ENCODE peak calls at places on chromosomes 4 and X, in four cellular contexts. One of them, this sample, is unnamed.
A peak's percentile ranks its signal among the peaks of the same experiment; 100 is the strongest.

GRCh38 chrX:17922303-17922702 is 61.2 kb upstream of the RAI2 start:
- ATAC-seq in GM23338: no peak
- ATAC-seq in HCT116: no peak
- ATAC-seq in upper lobe of left lung: no peak
- ATAC-seq in this sample: no peak

GRCh38 chr4:10006236-10006603 is 15.1 kb downstream of the SLC2A9 start:
- ATAC-seq in HCT116: no peak
- ATAC-seq in upper lobe of left lung: peak; percentile 91
- ATAC-seq in GM23338: no peak
- ATAC-seq in this sample: peak; percentile 88

GRCh38 chrX:136438192-136438591 is 49.6 kb upstream of the BRS3 start:
- ATAC-seq in GM23338: no peak
- ATAC-seq in upper lobe of left lung: no peak
- ATAC-seq in HCT116: no peak
- ATAC-seq in this sample: no peak

GRCh38 chrX:10106801-10107200 is 50.0 kb upstream of the CLCN4 start:
- ATAC-seq in HCT116: no peak
- ATAC-seq in GM23338: no peak
- ATAC-seq in upper lobe of left lung: no peak
- ATAC-seq in this sample: no peak

GRCh38 chrX:123108513-123109427 is 75.3 kb upstream of the GRIA3 start:
- ATAC-seq in GM23338: no peak
- ATAC-seq in HCT116: no peak
- ATAC-seq in upper lobe of left lung: no peak
- ATAC-seq in this sample: no peak

GRCh38 chr4:128591482-128591881 is 218.0 kb upstream of the JADE1 start:
- ATAC-seq in HCT116: no peak
- ATAC-seq in GM23338: no peak
- ATAC-seq in upper lobe of left lung: no peak
- ATAC-seq in this sample: no peak

GRCh38 chr4:107497054-107497453 is 223.0 kb downstream of the PAPSS1 start:
- ATAC-seq in GM23338: no peak
- ATAC-seq in upper lobe of left lung: no peak
- ATAC-seq in HCT116: no peak
- ATAC-seq in this sample: no peak

GRCh38 chr4:156677136-156677535 is 294.5 kb downstream of the PDGFC start:
- ATAC-seq in upper lobe of left lung: no peak
- ATAC-seq in HCT116: peak; percentile 80
- ATAC-seq in GM23338: peak; percentile 82
- ATAC-seq in this sample: no peak

GRCh38 chr4:143294710-143295109 is 42.0 kb upstream of the GAB1 start:
- ATAC-seq in upper lobe of left lung: peak; percentile 5
- ATAC-seq in GM23338: no peak
- ATAC-seq in HCT116: no peak
- ATAC-seq in this sample: peak; percentile 46

GRCh38 chr4:155543126-155543765 is 123.4 kb upstream of the GUCY1A1 start:
- ATAC-seq in GM23338: no peak
- ATAC-seq in HCT116: no peak
- ATAC-seq in upper lobe of left lung: no peak
- ATAC-seq in this sample: peak; percentile 37

GRCh38 chr4:96676754-96677435 is 837.0 kb downstream of the PDHA2 start:
- ATAC-seq in HCT116: no peak
- ATAC-seq in GM23338: no peak
- ATAC-seq in upper lobe of left lung: no peak
- ATAC-seq in this sample: no peak
- TF ChIP-seq POLR2AphosphoS5 in HCT116: no peak
- TF ChIP-seq POLR2AphosphoS5 in GM23338: no peak
- TF ChIP-seq POLR2AphosphoS5 in upper lobe of left lung: no peak
- TF ChIP-seq POLR2AphosphoS5 in this sample: no peak

DNA sequence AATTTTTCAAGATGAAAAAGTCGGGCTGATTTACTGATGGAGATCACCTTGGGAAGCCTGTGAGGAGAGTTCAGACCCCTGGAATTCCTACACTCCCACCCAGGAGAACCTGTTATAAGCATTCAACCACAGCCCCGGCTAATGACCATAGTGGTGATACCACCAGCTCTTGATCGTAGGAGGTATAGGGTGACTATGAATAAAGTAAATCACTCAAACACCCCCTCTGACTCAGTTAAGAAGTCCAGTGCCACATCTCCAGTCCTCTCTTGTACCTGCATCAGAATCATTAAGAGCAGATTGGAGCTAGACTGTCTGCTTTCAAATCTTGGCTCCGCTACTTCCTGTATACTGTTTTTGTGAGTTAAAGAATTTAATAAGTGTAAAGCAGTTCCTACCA is 565.0 kb upstream of the DIPK2B start:
- ATAC-seq in GM23338: no peak
- ATAC-seq in upper lobe of left lung: no peak
- ATAC-seq in HCT116: peak; percentile 28
- ATAC-seq in this sample: no peak
- TF ChIP-seq POLR2AphosphoS5 in GM23338: no peak
- TF ChIP-seq POLR2AphosphoS5 in upper lobe of left lung: no peak
- TF ChIP-seq POLR2AphosphoS5 in HCT116: no peak
- TF ChIP-seq POLR2AphosphoS5 in this sample: no peak

GRCh38 chrX:70089575-70090297 is 27.5 kb downstream of the OTUD6A start:
- ATAC-seq in upper lobe of left lung: no peak
- ATAC-seq in HCT116: no peak
- ATAC-seq in GM23338: no peak
- ATAC-seq in this sample: no peak
- TF ChIP-seq POLR2AphosphoS5 in upper lobe of left lung: no peak
- TF ChIP-seq POLR2AphosphoS5 in HCT116: no peak
- TF ChIP-seq POLR2AphosphoS5 in GM23338: no peak
- TF ChIP-seq POLR2AphosphoS5 in this sample: no peak

DNA sequence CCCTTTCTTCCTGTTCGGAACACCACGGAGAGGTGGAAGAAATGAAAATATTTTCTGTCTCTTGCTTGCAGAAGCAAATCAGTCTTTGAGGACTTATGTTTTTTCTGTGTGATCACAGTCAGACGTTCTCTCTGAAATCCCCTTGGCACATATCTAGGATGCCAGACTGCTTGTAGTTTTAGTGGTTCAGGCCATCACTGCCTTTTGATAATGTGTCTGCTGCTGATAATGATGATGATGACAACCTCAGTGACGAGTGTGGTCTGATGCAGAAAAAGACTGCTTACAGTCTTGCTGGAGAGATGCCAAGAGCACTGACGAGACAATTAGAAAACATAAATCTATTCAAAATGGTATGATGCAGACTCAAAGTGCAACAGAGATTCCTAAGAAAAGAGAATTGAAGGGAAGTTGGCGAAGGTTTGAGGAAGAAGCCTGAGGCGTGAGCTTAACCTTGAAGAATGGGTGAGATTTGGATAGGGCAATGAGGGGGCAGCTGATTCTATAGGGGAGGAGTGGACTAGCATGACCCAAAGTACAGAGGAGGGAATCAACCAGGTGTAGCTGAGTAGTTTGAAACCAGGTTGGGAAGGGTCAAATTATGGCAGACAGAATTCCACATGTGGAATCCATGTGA is 7.9 kb downstream of the RAB33A start:
- ATAC-seq in HCT116: no peak
- ATAC-seq in GM23338: no peak
- ATAC-seq in upper lobe of left lung: no peak
- ATAC-seq in this sample: no peak
- TF ChIP-seq POLR2AphosphoS5 in HCT116: no peak
- TF ChIP-seq POLR2AphosphoS5 in GM23338: no peak
- TF ChIP-seq POLR2AphosphoS5 in upper lobe of left lung: no peak
- TF ChIP-seq POLR2AphosphoS5 in this sample: no peak

GRCh38 chr4:152258804-152259708 is 276.8 kb downstream of the FBXW7 start:
- ATAC-seq in HCT116: peak; percentile 56
- ATAC-seq in upper lobe of left lung: peak; percentile 19
- ATAC-seq in GM23338: peak; percentile 59
- ATAC-seq in this sample: no peak
- TF ChIP-seq POLR2AphosphoS5 in HCT116: no peak
- TF ChIP-seq POLR2AphosphoS5 in upper lobe of left lung: no peak
- TF ChIP-seq POLR2AphosphoS5 in GM23338: no peak
- TF ChIP-seq POLR2AphosphoS5 in this sample: no peak

GRCh38 chrX:107710617-107711391 is 64.8 kb downstream of the TSC22D3 start:
- ATAC-seq in GM23338: peak; percentile 19
- ATAC-seq in HCT116: no peak
- ATAC-seq in upper lobe of left lung: peak; percentile 80
- ATAC-seq in this sample: peak; percentile 55
- TF ChIP-seq POLR2AphosphoS5 in GM23338: no peak
- TF ChIP-seq POLR2AphosphoS5 in HCT116: no peak
- TF ChIP-seq POLR2AphosphoS5 in upper lobe of left lung: peak; percentile 36
- TF ChIP-seq POLR2AphosphoS5 in this sample: peak; percentile 86

DNA sequence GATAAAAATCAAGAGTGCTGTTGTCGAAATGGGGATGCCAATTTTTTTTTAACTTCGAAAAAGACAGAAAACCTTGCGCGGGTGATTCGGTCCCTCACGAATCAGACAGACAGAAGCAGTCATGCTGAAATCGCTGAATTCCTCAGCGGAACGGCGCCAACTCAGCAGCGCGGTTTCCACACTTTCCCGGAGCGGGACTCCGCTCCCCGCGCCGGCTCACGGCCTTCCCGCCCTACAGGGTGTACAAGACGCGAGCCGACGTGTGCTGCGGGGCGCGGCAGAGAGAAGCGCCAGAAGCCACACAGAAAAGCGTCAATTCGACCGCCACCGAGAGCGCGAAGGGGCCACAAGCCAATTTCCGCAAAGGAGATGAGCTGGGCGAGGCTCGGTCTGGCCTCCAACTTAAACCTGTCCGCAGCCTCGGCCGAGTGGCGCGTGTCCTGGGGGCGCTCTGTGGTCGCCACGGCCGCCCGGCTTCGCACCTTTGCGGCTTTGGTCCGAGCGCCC is 1.3 kb downstream of the NEXMIF start:
- ATAC-seq in upper lobe of left lung: peak; percentile 63
- ATAC-seq in HCT116: no peak
- ATAC-seq in GM23338: peak; percentile 40
- ATAC-seq in this sample: peak; percentile 45
- TF ChIP-seq POLR2AphosphoS5 in upper lobe of left lung: no peak
- TF ChIP-seq POLR2AphosphoS5 in HCT116: no peak
- TF ChIP-seq POLR2AphosphoS5 in GM23338: no peak
- TF ChIP-seq POLR2AphosphoS5 in this sample: no peak

GRCh38 chr4:76690906-76691275 is 207.1 kb downstream of the SOWAHB start:
- ATAC-seq in HCT116: no peak
- ATAC-seq in upper lobe of left lung: no peak
- ATAC-seq in GM23338: no peak
- ATAC-seq in this sample: no peak
- TF ChIP-seq POLR2AphosphoS5 in HCT116: no peak
- TF ChIP-seq POLR2AphosphoS5 in upper lobe of left lung: no peak
- TF ChIP-seq POLR2AphosphoS5 in GM23338: no peak
- TF ChIP-seq POLR2AphosphoS5 in this sample: no peak

DNA sequence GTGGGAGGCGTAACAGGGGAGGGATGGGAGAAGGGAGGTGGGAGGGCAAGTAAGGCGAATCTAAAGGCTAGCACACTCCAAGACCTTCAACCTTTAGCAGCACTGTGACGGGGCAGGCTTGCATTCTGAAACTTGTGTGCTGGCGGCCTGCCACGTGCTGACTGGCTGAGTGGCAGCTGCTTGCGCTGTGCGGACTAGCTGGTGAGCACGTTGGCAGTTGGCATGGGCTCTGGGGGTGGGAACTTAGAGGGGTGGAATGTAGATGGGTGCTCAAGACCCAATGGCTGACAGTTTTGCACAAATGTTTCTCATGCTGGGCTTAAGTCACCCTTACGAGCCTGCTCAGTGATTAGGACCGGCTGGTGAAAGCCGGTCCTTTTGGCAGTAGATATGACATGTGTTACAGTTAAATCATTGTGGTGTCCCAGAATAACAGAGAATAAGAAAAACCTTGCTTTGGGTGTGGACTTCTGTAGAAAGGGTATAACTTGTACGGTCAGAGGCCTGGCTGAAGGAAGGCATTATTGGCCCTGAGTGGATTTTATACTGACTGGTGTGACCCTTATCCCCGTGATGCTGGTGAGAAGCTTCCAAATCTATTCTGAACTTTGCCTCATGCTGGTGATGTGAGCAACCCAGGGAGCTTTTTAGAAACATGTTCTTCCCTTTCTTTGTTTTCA is 107.6 kb upstream of the SLC4A4 start:
- ATAC-seq in GM23338: peak; percentile 58
- ATAC-seq in HCT116: no peak
- ATAC-seq in upper lobe of left lung: peak; percentile 76
- ATAC-seq in this sample: peak; percentile 55
- TF ChIP-seq POLR2AphosphoS5 in GM23338: no peak
- TF ChIP-seq POLR2AphosphoS5 in HCT116: no peak
- TF ChIP-seq POLR2AphosphoS5 in upper lobe of left lung: peak; percentile 43
- TF ChIP-seq POLR2AphosphoS5 in this sample: peak; percentile 19